ENCODE peak calls at places on chromosomes 12 and 14, in ten cellular contexts. Y is HS-27A; E is germinal center; X is bronchial epithelial cell; C is prostate gland; G is HuH-7.5; D is GM12878; K is KG1; L is activated naive CD8-positive, alpha-beta T cell treated with anti-CD3 and anti-CD28 coated beads, Interleukin-2, amount 50 U/mL, for 24 hours; J is NCI-H1930. H is an unnamed sample.
A peak's percentile ranks its signal among the peaks of the same experiment; 100 is the strongest.

GRCh38 chr12:5912437-5913334 is 32.4 kb downstream of the ANO2 start:
- DNase-seq in E (no peak), J (peak; percentile 21), Y (no peak), L (no peak), G (no peak), D (no peak), X (no peak), C (no peak), K (no peak), H (no peak)

GRCh38 chr12:95690861-95691635 is 99.5 kb downstream of the NTN4 start:
- DNase-seq in Y (no peak), K (no peak), D (no peak), L (no peak), C (no peak), E (no peak), J (no peak), X (no peak), G (no peak), H (no peak)

GRCh38 chr12:34403706-34404376 is 381.5 kb downstream of the ALG10 start:
- DNase-seq in X (no peak), L (no peak), C (peak; percentile 1), J (no peak), Y (no peak), D (no peak), K (no peak), G (no peak), E (no peak), H (no peak)

GRCh38 chr14:99945732-99946651 is 119.2 kb upstream of the EVL start:
- DNase-seq in E (no peak), K (no peak), X (no peak), D (no peak), G (no peak), L (no peak), Y (no peak), C (no peak), J (no peak), H (no peak)

GRCh38 chr12:6333566-6333965 is 8.3 kb downstream of the TNFRSF1A start:
- DNase-seq in Y (no peak), G (no peak), D (no peak), K (no peak), X (peak; percentile 95), C (no peak), E (no peak), J (no peak), L (peak; percentile 55), H (peak; percentile 61)

GRCh38 chr12:80936353-80936641 is 1.4 kb downstream of the LIN7A start:
- DNase-seq in D (no peak), Y (no peak), C (no peak), E (no peak), L (no peak), X (no peak), K (no peak), G (no peak), J (no peak), H (no peak)

GRCh38 chr12:42481368-42481767 is 108.2 kb downstream of the PRICKLE1 start:
- DNase-seq in D (no peak), E (no peak), G (no peak), K (no peak), C (no peak), L (no peak), X (no peak), J (no peak), Y (no peak), H (no peak)

GRCh38 chr14:89851031-89851430 is 103.5 kb downstream of the EFCAB11 start:
- DNase-seq in Y (no peak), X (no peak), K (no peak), L (no peak), D (no peak), C (no peak), E (no peak), G (no peak), J (no peak), H (no peak)

GRCh38 chr12:65015850-65016249 is 105.3 kb downstream of the WIF1 start:
- DNase-seq in C (no peak), Y (no peak), J (no peak), L (no peak), D (no peak), G (peak; percentile 9), K (no peak), E (no peak), X (no peak), H (no peak)

GRCh38 chr14:70317091-70317968 is 42.2 kb downstream of the COX16 start:
- DNase-seq in D (no peak), G (no peak), J (no peak), X (no peak), L (no peak), Y (no peak), C (no peak), E (no peak), K (no peak), H (no peak)

GRCh38 chr12:122304924-122305323 is 38.6 kb upstream of the VPS33A start:
- DNase-seq in K (no peak), J (no peak), G (no peak), X (peak; percentile 51), C (no peak), Y (no peak), L (no peak), E (no peak), D (no peak), H (no peak)

H was measured in stimulated activated naive CD8-positive, alpha-beta T cell treated with anti-CD3 and anti-CD28 coated beads, Interleukin-15, Interleukin-2, amounts not matched to agents 100 U/mL and 50 U/mL, for 24 hours.